ENCODE peak calls at places on chromosomes 3 and 15, in ten cellular contexts. C is GM12864, X is brain microvascular endothelial cell, Q is adrenal gland, G is neural crest cell, F is HCT116, N is AG10803, A is retina, Y is transverse colon, L is tibial nerve. Z is an unnamed sample.

GRCh38 chr3:146577662-146578061 is 27.5 kb downstream of the PLSCR5 start:
- DNase-seq in C (no peak), X (peak; percentile 69), Q (no peak), G (no peak), F (peak; percentile 47), N (peak; percentile 63), A (no peak), Y (peak; percentile 25), L (no peak), Z (no peak)

GRCh38 chr3:179653777-179654117 is 907 bp downstream of the USP13 start:
- DNase-seq in C (no peak), X (peak; percentile 19), Q (peak; percentile 46), G (no peak), F (no peak), N (no peak), A (no peak), Y (peak; percentile 7), L (no peak), Z (no peak)

GRCh38 chr3:111210003-111210699 is 138.5 kb downstream of the NECTIN3 start:
- DNase-seq in C (no peak), X (peak; percentile 66), Q (no peak), G (no peak), F (no peak), N (peak; percentile 85), A (no peak), Y (no peak), L (no peak), Z (no peak)

GRCh38 chr3:48273594-48274211 is 32.8 kb downstream of the ZNF589 start:
- DNase-seq in C (peak; percentile 25), X (peak; percentile 48), Q (peak; percentile 55), G (peak; percentile 64), F (peak; percentile 56), N (peak; percentile 52), A (peak; percentile 72), Y (peak; percentile 55), L (no peak), Z (no peak)

GRCh38 chr3:23202921-23203650 is at the start of gene UBE2E2:
- DNase-seq in C (no peak), X (peak; percentile 51), Q (peak; percentile 68), G (peak; percentile 63), F (no peak), N (peak; percentile 59), A (peak; percentile 85), Y (peak; percentile 73), L (peak; percentile 41), Z (peak; percentile 85)

GRCh38 chr3:45252833-45253232 is 26.7 kb upstream of the TMEM158 start:
- DNase-seq in C (no peak), X (no peak), Q (no peak), G (no peak), F (no peak), N (no peak), A (no peak), Y (no peak), L (no peak), Z (no peak)

GRCh38 chr3:61704807-61705206 is 143.4 kb downstream of the PTPRG start:
- DNase-seq in C (no peak), X (no peak), Q (no peak), G (no peak), F (no peak), N (no peak), A (peak; percentile 27), Y (no peak), L (no peak), Z (no peak)

GRCh38 chr15:43518073-43518761 is 809 bp downstream of the MAP1A start:
- DNase-seq in C (no peak), X (no peak), Q (peak; percentile 43), G (peak; percentile 17), F (no peak), N (peak; percentile 42), A (peak; percentile 69), Y (no peak), L (no peak), Z (no peak)

GRCh38 chr3:158572766-158573060 is 1.7 kb downstream of the MLF1 start:
- DNase-seq in C (no peak), X (no peak), Q (no peak), G (no peak), F (no peak), N (no peak), A (no peak), Y (no peak), L (no peak), Z (no peak)

GRCh38 chr3:59817511-59817910 is 767.7 kb upstream of the CFAP20DC start:
- DNase-seq in C (no peak), X (no peak), Q (no peak), G (no peak), F (no peak), N (no peak), A (no peak), Y (no peak), L (no peak), Z (no peak)

GRCh38 chr3:107987036-107987557 is 103.7 kb downstream of the CD47 start:
- DNase-seq in C (no peak), X (peak; percentile 95), Q (peak; percentile 87), G (no peak), F (peak; percentile 24), N (peak; percentile 97), A (no peak), Y (peak; percentile 77), L (peak; percentile 84), Z (no peak)

GRCh38 chr3:185070491-185071335 is 82.1 kb downstream of the C3orf70 start:
- DNase-seq in C (no peak), X (peak; percentile 38), Q (no peak), G (peak; percentile 26), F (peak; percentile 18), N (peak; percentile 33), A (no peak), Y (peak; percentile 72), L (no peak), Z (no peak)

GRCh38 chr15:65259367-65259781 is 27.3 kb downstream of the PARP16 start:
- DNase-seq in C (no peak), X (no peak), Q (no peak), G (no peak), F (no peak), N (peak; percentile 84), A (no peak), Y (peak; percentile 38), L (no peak), Z (no peak)

GRCh38 chr15:95170587-95171380 is 939.4 kb downstream of the MCTP2 start:
- DNase-seq in C (no peak), X (no peak), Q (no peak), G (no peak), F (no peak), N (no peak), A (no peak), Y (no peak), L (no peak), Z (no peak)

GRCh38 chr15:68370768-68371151 is 61.2 kb downstream of the ITGA11 start:
- DNase-seq in C (no peak), X (no peak), Q (no peak), G (no peak), F (no peak), N (no peak), A (no peak), Y (no peak), L (no peak), Z (no peak)

GRCh38 chr3:177460100-177460499 is 262.8 kb upstream of the TBL1XR1 start:
- DNase-seq in C (no peak), X (no peak), Q (no peak), G (no peak), F (no peak), N (no peak), A (no peak), Y (no peak), L (no peak), Z (no peak)

GRCh38 chr15:53693729-53694533 is 65.5 kb downstream of the WDR72 start:
- DNase-seq in C (no peak), X (no peak), Q (peak; percentile 39), G (no peak), F (no peak), N (no peak), A (no peak), Y (peak; percentile 10), L (no peak), Z (no peak)

GRCh38 chr15:58474741-58475323 is 43.0 kb downstream of the LIPC start:
- DNase-seq in C (no peak), X (no peak), Q (no peak), G (no peak), F (no peak), N (no peak), A (no peak), Y (no peak), L (no peak), Z (no peak)

GRCh38 chr3:5123937-5124336 is 1.8 kb downstream of the ARL8B start:
- DNase-seq in C (no peak), X (no peak), Q (no peak), G (no peak), F (no peak), N (no peak), A (no peak), Y (peak; percentile 12), L (no peak), Z (no peak)

GRCh38 chr15:26630857-26631256 is 142.0 kb downstream of the GABRB3 start:
- DNase-seq in C (no peak), X (no peak), Q (no peak), G (no peak), F (no peak), N (no peak), A (no peak), Y (no peak), L (no peak), Z (no peak)

GRCh38 chr3:118501152-118501551 is 533.5 kb downstream of the IGSF11 start:
- DNase-seq in C (no peak), X (no peak), Q (peak; percentile 80), G (peak; percentile 16), F (peak; percentile 21), N (no peak), A (peak; percentile 24), Y (peak; percentile 60), L (peak; percentile 23), Z (no peak)

GRCh38 chr15:94834494-94834893 is 603.1 kb downstream of the MCTP2 start:
- DNase-seq in C (no peak), X (no peak), Q (no peak), G (no peak), F (no peak), N (no peak), A (no peak), Y (no peak), L (no peak), Z (no peak)

GRCh38 chr15:69014454-69014853 is at the start of gene NOX5:
- DNase-seq in C (no peak), X (no peak), Q (no peak), G (no peak), F (no peak), N (peak; percentile 79), A (no peak), Y (no peak), L (no peak), Z (no peak)

Z was measured in GM06990.